ENCODE peak calls at places on chromosomes 11 and 22, in six cellular contexts. T is T-helper 1 cell, S is ACHN, E is HS-5, C is HTR-8/SVneo, X is renal cortical epithelial cell. R is an unnamed sample.

GRCh38 chr11:66290332-66290629 is 1.3 kb upstream of the YIF1A start:
- DNase-seq in C (no peak), S (no peak), X (no peak), E (no peak), T (no peak), R (no peak)

GRCh38 chr11:76962583-76963416 is 71.4 kb upstream of the B3GNT6 start:
- DNase-seq in X (no peak), C (no peak), T (no peak), E (no peak), S (no peak), R (no peak)

GRCh38 chr11:12951376-12951775 is 57.7 kb upstream of the RASSF10 start:
- DNase-seq in T (no peak), E (no peak), S (no peak), C (no peak), X (no peak), R (no peak)

GRCh38 chr11:93199616-93200015 is 1.8 kb upstream of the SLC36A4 start:
- DNase-seq in X (no peak), E (no peak), T (no peak), S (no peak), C (no peak), R (no peak)

GRCh38 chr11:57339305-57339704 is 1.2 kb downstream of the P2RX3 start:
- DNase-seq in C (no peak), S (no peak), X (peak), E (no peak), T (no peak), R (no peak)

GRCh38 chr11:85310479-85310878 is 316.7 kb downstream of the DLG2 start:
- DNase-seq in T (no peak), X (no peak), E (no peak), C (no peak), S (no peak), R (no peak)

GRCh38 chr11:18265949-18266348 is at the start of gene SAA1:
- DNase-seq in S (no peak), X (peak), C (no peak), E (no peak), T (no peak), R (no peak)

GRCh38 chr11:79052539-79052938 is 388.3 kb downstream of the TENM4 start:
- DNase-seq in E (no peak), T (no peak), S (peak), X (peak), C (no peak), R (no peak)

GRCh38 chr11:130891326-130891725 is 25.0 kb downstream of the SNX19 start:
- DNase-seq in C (no peak), T (no peak), X (no peak), E (no peak), S (no peak), R (no peak)

GRCh38 chr11:43788394-43788793 is 92.2 kb upstream of the ALKBH3 start:
- DNase-seq in C (no peak), T (no peak), E (no peak), X (no peak), S (no peak), R (no peak)

GRCh38 chr11:126190792-126191191 is 20.7 kb downstream of the RPUSD4 start:
- DNase-seq in T (no peak), S (no peak), C (no peak), E (no peak), X (peak), R (no peak)

GRCh38 chr22:30004689-30005088 is 75.6 kb upstream of the HORMAD2 start:
- DNase-seq in E (no peak), C (no peak), X (no peak), S (no peak), T (no peak), R (no peak)

GRCh38 chr22:38830026-38830844 is 13.6 kb downstream of the NPTXR start:
- DNase-seq in T (no peak), S (no peak), C (no peak), E (no peak), X (no peak), R (no peak)

GRCh38 chr11:20303451-20303965 is 60.0 kb upstream of the HTATIP2 start:
- DNase-seq in S (no peak), C (no peak), T (no peak), X (no peak), E (no peak), R (no peak)

GRCh38 chr11:66617148-66617814 is 851 bp downstream of the RBM14 start:
- DNase-seq in T (no peak), S (peak), E (peak), C (no peak), X (no peak), R (no peak)

GRCh38 chr11:44324787-44325525 is 15.0 kb upstream of the ALX4 start:
- DNase-seq in E (no peak), S (no peak), T (no peak), X (no peak), C (no peak), R (no peak)

GRCh38 chr11:19953909-19954308 is 206.4 kb downstream of the DBX1 start:
- DNase-seq in E (peak), C (peak), S (peak), X (peak), T (no peak), R (no peak)

GRCh38 chr11:75768112-75768908 is at the start of gene DGAT2:
- DNase-seq in C (peak), X (no peak), E (peak), T (peak), S (peak), R (peak)

GRCh38 chr11:69217276-69218105 is 61.8 kb downstream of the SMIM38 start:
- DNase-seq in T (no peak), S (no peak), C (no peak), X (no peak), E (no peak), R (no peak)

GRCh38 chr11:76617553-76618265 is 52.8 kb downstream of the LRRC32 start:
- DNase-seq in E (no peak), X (peak), S (no peak), T (no peak), C (no peak), R (no peak)

GRCh38 chr22:36368359-36368983 is 19.3 kb downstream of the MYH9 start:
- DNase-seq in C (peak), E (peak), X (peak), S (peak), T (no peak), R (no peak)

GRCh38 chr11:28442113-28442512 is 333.9 kb downstream of the METTL15 start:
- DNase-seq in E (no peak), X (no peak), T (no peak), S (no peak), C (peak), R (no peak)

GRCh38 chr11:2993000-2993330 is 836 bp upstream of the NAP1L4 start:
- DNase-seq in S (no peak), T (no peak), X (no peak), C (no peak), E (no peak), R (no peak)

GRCh38 chr22:49393526-49393925 is 434.1 kb downstream of the BRD1 start:
- DNase-seq in X (no peak), C (no peak), E (no peak), S (no peak), T (no peak), R (no peak)

GRCh38 chr11:77449060-77449521 is 24.8 kb downstream of the PAK1 start:
- DNase-seq in T (no peak), C (no peak), S (no peak), X (no peak), E (no peak), R (no peak)

GRCh38 chr22:39303892-39304671 is 15.3 kb downstream of the RPL3 start:
- DNase-seq in X (no peak), C (no peak), S (no peak), E (no peak), T (no peak), R (no peak)

GRCh38 chr22:50481440-50482106 is at the start of gene ADM2:
- DNase-seq in X (no peak), C (peak), T (peak), S (peak), E (no peak), R (peak)

GRCh38 chr11:69078508-69078907 is 29.8 kb downstream of the TPCN2 start:
- DNase-seq in C (no peak), S (no peak), T (no peak), E (no peak), X (no peak), R (no peak)